ENCODE peak calls at places on chromosomes 16 and 17, in eight cellular contexts. One of them, this sample, is unnamed.

GRCh38 chr17:37138726-37139125 is 190.0 kb downstream of the AATF start:
- DNase-seq in CD8-positive, alpha-beta T cell: no peak
- DNase-seq in heart right ventricle: no peak
- DNase-seq in fibroblast of lung: no peak
- DNase-seq in glutamatergic neuron: no peak
- DNase-seq in foreskin fibroblast: no peak
- DNase-seq in fibroblast of the aortic adventitia: no peak
- DNase-seq in HL-60: no peak
- DNase-seq in this sample: no peak

GRCh38 chr16:66844342-66845079 is at the start of gene CA7:
- DNase-seq in CD8-positive, alpha-beta T cell: no peak
- DNase-seq in heart right ventricle: no peak
- DNase-seq in fibroblast of lung: no peak
- DNase-seq in glutamatergic neuron: no peak
- DNase-seq in foreskin fibroblast: peak
- DNase-seq in fibroblast of the aortic adventitia: no peak
- DNase-seq in HL-60: no peak
- DNase-seq in this sample: no peak

GRCh38 chr17:77606146-77606864 is 352.2 kb upstream of the TNRC6C start:
- DNase-seq in CD8-positive, alpha-beta T cell: no peak
- DNase-seq in heart right ventricle: no peak
- DNase-seq in fibroblast of lung: no peak
- DNase-seq in glutamatergic neuron: no peak
- DNase-seq in foreskin fibroblast: no peak
- DNase-seq in fibroblast of the aortic adventitia: no peak
- DNase-seq in HL-60: no peak
- DNase-seq in this sample: no peak

GRCh38 chr16:1781254-1781653 is 1.1 kb downstream of the SPSB3 start:
- DNase-seq in CD8-positive, alpha-beta T cell: no peak
- DNase-seq in heart right ventricle: no peak
- DNase-seq in fibroblast of lung: no peak
- DNase-seq in glutamatergic neuron: peak
- DNase-seq in foreskin fibroblast: no peak
- DNase-seq in fibroblast of the aortic adventitia: no peak
- DNase-seq in HL-60: no peak
- DNase-seq in this sample: no peak

GRCh38 chr16:81445926-81446317 is 1.3 kb downstream of the CMIP start:
- DNase-seq in CD8-positive, alpha-beta T cell: no peak
- DNase-seq in heart right ventricle: no peak
- DNase-seq in fibroblast of lung: no peak
- DNase-seq in glutamatergic neuron: peak
- DNase-seq in foreskin fibroblast: no peak
- DNase-seq in fibroblast of the aortic adventitia: no peak
- DNase-seq in HL-60: no peak
- DNase-seq in this sample: no peak

GRCh38 chr16:20175358-20175757 is 101.7 kb upstream of the GPR139 start:
- DNase-seq in CD8-positive, alpha-beta T cell: no peak
- DNase-seq in heart right ventricle: no peak
- DNase-seq in fibroblast of lung: no peak
- DNase-seq in glutamatergic neuron: no peak
- DNase-seq in foreskin fibroblast: no peak
- DNase-seq in fibroblast of the aortic adventitia: no peak
- DNase-seq in HL-60: no peak
- DNase-seq in this sample: no peak

GRCh38 chr17:34598161-34598776 is 18.9 kb downstream of the TMEM132E start:
- DNase-seq in CD8-positive, alpha-beta T cell: no peak
- DNase-seq in heart right ventricle: no peak
- DNase-seq in fibroblast of lung: no peak
- DNase-seq in glutamatergic neuron: peak
- DNase-seq in foreskin fibroblast: no peak
- DNase-seq in fibroblast of the aortic adventitia: no peak
- DNase-seq in HL-60: no peak
- DNase-seq in this sample: no peak

GRCh38 chr16:85170066-85171003 is 58.1 kb upstream of the CIBAR2 start:
- DNase-seq in CD8-positive, alpha-beta T cell: no peak
- DNase-seq in heart right ventricle: no peak
- DNase-seq in fibroblast of lung: peak
- DNase-seq in glutamatergic neuron: no peak
- DNase-seq in foreskin fibroblast: no peak
- DNase-seq in fibroblast of the aortic adventitia: no peak
- DNase-seq in HL-60: no peak
- DNase-seq in this sample: no peak

GRCh38 chr17:30905742-30906100 is 317 bp downstream of the TEFM start:
- DNase-seq in CD8-positive, alpha-beta T cell: peak
- DNase-seq in heart right ventricle: no peak
- DNase-seq in fibroblast of lung: no peak
- DNase-seq in glutamatergic neuron: no peak
- DNase-seq in foreskin fibroblast: peak
- DNase-seq in fibroblast of the aortic adventitia: no peak
- DNase-seq in HL-60: peak
- DNase-seq in this sample: no peak

GRCh38 chr17:44191941-44192496 is 5.2 kb downstream of the TMUB2 start:
- DNase-seq in CD8-positive, alpha-beta T cell: no peak
- DNase-seq in heart right ventricle: no peak
- DNase-seq in fibroblast of lung: no peak
- DNase-seq in glutamatergic neuron: no peak
- DNase-seq in foreskin fibroblast: peak
- DNase-seq in fibroblast of the aortic adventitia: no peak
- DNase-seq in HL-60: no peak
- DNase-seq in this sample: no peak

GRCh38 chr17:42553866-42554249 is 1.1 kb downstream of the HSD17B1 start:
- DNase-seq in CD8-positive, alpha-beta T cell: no peak
- DNase-seq in heart right ventricle: no peak
- DNase-seq in fibroblast of lung: no peak
- DNase-seq in glutamatergic neuron: no peak
- DNase-seq in foreskin fibroblast: peak
- DNase-seq in fibroblast of the aortic adventitia: no peak
- DNase-seq in HL-60: no peak
- DNase-seq in this sample: no peak

GRCh38 chr16:55505333-55506015 is 3.4 kb upstream of the LPCAT2 start:
- DNase-seq in CD8-positive, alpha-beta T cell: no peak
- DNase-seq in heart right ventricle: no peak
- DNase-seq in fibroblast of lung: no peak
- DNase-seq in glutamatergic neuron: no peak
- DNase-seq in foreskin fibroblast: no peak
- DNase-seq in fibroblast of the aortic adventitia: no peak
- DNase-seq in HL-60: no peak
- DNase-seq in this sample: no peak

GRCh38 chr16:4591191-4591590 is 23.5 kb downstream of the UBALD1 start:
- DNase-seq in CD8-positive, alpha-beta T cell: no peak
- DNase-seq in heart right ventricle: no peak
- DNase-seq in fibroblast of lung: no peak
- DNase-seq in glutamatergic neuron: no peak
- DNase-seq in foreskin fibroblast: no peak
- DNase-seq in fibroblast of the aortic adventitia: no peak
- DNase-seq in HL-60: no peak
- DNase-seq in this sample: no peak

GRCh38 chr17:43406676-43407645 is 8.2 kb downstream of the ARL4D start:
- DNase-seq in CD8-positive, alpha-beta T cell: no peak
- DNase-seq in heart right ventricle: no peak
- DNase-seq in fibroblast of lung: peak
- DNase-seq in glutamatergic neuron: peak
- DNase-seq in foreskin fibroblast: peak
- DNase-seq in fibroblast of the aortic adventitia: peak
- DNase-seq in HL-60: no peak
- DNase-seq in this sample: no peak

GRCh38 chr16:29862383-29862883 is 593 bp downstream of the CDIPT start:
- DNase-seq in CD8-positive, alpha-beta T cell: no peak
- DNase-seq in heart right ventricle: no peak
- DNase-seq in fibroblast of lung: no peak
- DNase-seq in glutamatergic neuron: no peak
- DNase-seq in foreskin fibroblast: peak
- DNase-seq in fibroblast of the aortic adventitia: peak
- DNase-seq in HL-60: no peak
- DNase-seq in this sample: no peak
- TF ChIP-seq CTCF in CD8-positive, alpha-beta T cell: no peak
- TF ChIP-seq CTCF in heart right ventricle: peak
- TF ChIP-seq CTCF in fibroblast of lung: peak
- TF ChIP-seq CTCF in glutamatergic neuron: no peak
- TF ChIP-seq CTCF in foreskin fibroblast: peak
- TF ChIP-seq CTCF in fibroblast of the aortic adventitia: peak
- TF ChIP-seq CTCF in HL-60: no peak
- TF ChIP-seq CTCF in this sample: no peak

GRCh38 chr16:78811247-78811646 is 711.8 kb downstream of the WWOX start:
- DNase-seq in CD8-positive, alpha-beta T cell: no peak
- DNase-seq in heart right ventricle: no peak
- DNase-seq in fibroblast of lung: no peak
- DNase-seq in glutamatergic neuron: no peak
- DNase-seq in foreskin fibroblast: no peak
- DNase-seq in fibroblast of the aortic adventitia: no peak
- DNase-seq in HL-60: no peak
- DNase-seq in this sample: no peak
- TF ChIP-seq CTCF in CD8-positive, alpha-beta T cell: no peak
- TF ChIP-seq CTCF in heart right ventricle: no peak
- TF ChIP-seq CTCF in fibroblast of lung: no peak
- TF ChIP-seq CTCF in glutamatergic neuron: no peak
- TF ChIP-seq CTCF in foreskin fibroblast: no peak
- TF ChIP-seq CTCF in fibroblast of the aortic adventitia: no peak
- TF ChIP-seq CTCF in HL-60: no peak
- TF ChIP-seq CTCF in this sample: no peak

GRCh38 chr17:81961554-81962498 is 839 bp upstream of the NOTUM start:
- DNase-seq in CD8-positive, alpha-beta T cell: no peak
- DNase-seq in heart right ventricle: no peak
- DNase-seq in fibroblast of lung: no peak
- DNase-seq in glutamatergic neuron: no peak
- DNase-seq in foreskin fibroblast: no peak
- DNase-seq in fibroblast of the aortic adventitia: no peak
- DNase-seq in HL-60: no peak
- DNase-seq in this sample: no peak

GRCh38 chr17:81962499-81963441 is 1.8 kb upstream of the NOTUM start:
- DNase-seq in CD8-positive, alpha-beta T cell: no peak
- DNase-seq in heart right ventricle: no peak
- DNase-seq in fibroblast of lung: no peak
- DNase-seq in glutamatergic neuron: no peak
- DNase-seq in foreskin fibroblast: no peak
- DNase-seq in fibroblast of the aortic adventitia: no peak
- DNase-seq in HL-60: no peak
- DNase-seq in this sample: no peak

GRCh38 chr17:81960130-81960958 is 643 bp downstream of the NOTUM start:
- DNase-seq in CD8-positive, alpha-beta T cell: no peak
- DNase-seq in heart right ventricle: no peak
- DNase-seq in fibroblast of lung: no peak
- DNase-seq in glutamatergic neuron: no peak
- DNase-seq in foreskin fibroblast: no peak
- DNase-seq in fibroblast of the aortic adventitia: no peak
- DNase-seq in HL-60: no peak
- DNase-seq in this sample: no peak

GRCh38 chr17:81959362-81960129 is 1.4 kb downstream of the NOTUM start:
- DNase-seq in CD8-positive, alpha-beta T cell: peak
- DNase-seq in heart right ventricle: peak
- DNase-seq in fibroblast of lung: peak
- DNase-seq in glutamatergic neuron: peak
- DNase-seq in foreskin fibroblast: peak
- DNase-seq in fibroblast of the aortic adventitia: peak
- DNase-seq in HL-60: peak
- DNase-seq in this sample: no peak

DNA sequence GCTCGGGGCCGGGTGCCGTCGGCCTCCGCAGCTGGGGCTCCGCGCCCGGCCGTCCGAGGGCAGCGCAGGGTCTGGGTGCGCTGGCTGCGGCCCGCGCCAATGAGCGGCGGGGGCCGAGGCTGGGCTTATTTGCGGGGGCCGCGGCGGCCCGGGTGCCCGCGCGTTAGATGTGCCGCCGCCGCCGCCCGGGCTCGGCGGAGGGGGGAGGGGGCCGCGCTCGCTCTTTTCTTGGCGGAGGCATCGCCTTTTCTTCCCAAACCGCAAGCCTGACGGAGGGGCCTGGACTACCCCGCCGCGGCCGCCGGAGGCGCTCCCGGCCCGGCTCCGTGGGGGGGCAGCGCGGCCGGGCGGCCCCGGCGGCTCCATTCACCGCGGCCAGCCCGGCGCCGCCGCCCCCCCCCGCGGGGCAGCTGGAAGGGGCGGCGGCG is at the start of gene NOTUM:
- DNase-seq in CD8-positive, alpha-beta T cell: no peak
- DNase-seq in heart right ventricle: no peak
- DNase-seq in fibroblast of lung: peak
- DNase-seq in glutamatergic neuron: peak
- DNase-seq in foreskin fibroblast: peak
- DNase-seq in fibroblast of the aortic adventitia: peak
- DNase-seq in HL-60: no peak
- DNase-seq in this sample: no peak
- TF ChIP-seq CTCF in CD8-positive, alpha-beta T cell: no peak
- TF ChIP-seq CTCF in heart right ventricle: no peak
- TF ChIP-seq CTCF in fibroblast of lung: peak
- TF ChIP-seq CTCF in glutamatergic neuron: no peak
- TF ChIP-seq CTCF in foreskin fibroblast: no peak
- TF ChIP-seq CTCF in fibroblast of the aortic adventitia: peak
- TF ChIP-seq CTCF in HL-60: no peak
- TF ChIP-seq CTCF in this sample: no peak

DNA sequence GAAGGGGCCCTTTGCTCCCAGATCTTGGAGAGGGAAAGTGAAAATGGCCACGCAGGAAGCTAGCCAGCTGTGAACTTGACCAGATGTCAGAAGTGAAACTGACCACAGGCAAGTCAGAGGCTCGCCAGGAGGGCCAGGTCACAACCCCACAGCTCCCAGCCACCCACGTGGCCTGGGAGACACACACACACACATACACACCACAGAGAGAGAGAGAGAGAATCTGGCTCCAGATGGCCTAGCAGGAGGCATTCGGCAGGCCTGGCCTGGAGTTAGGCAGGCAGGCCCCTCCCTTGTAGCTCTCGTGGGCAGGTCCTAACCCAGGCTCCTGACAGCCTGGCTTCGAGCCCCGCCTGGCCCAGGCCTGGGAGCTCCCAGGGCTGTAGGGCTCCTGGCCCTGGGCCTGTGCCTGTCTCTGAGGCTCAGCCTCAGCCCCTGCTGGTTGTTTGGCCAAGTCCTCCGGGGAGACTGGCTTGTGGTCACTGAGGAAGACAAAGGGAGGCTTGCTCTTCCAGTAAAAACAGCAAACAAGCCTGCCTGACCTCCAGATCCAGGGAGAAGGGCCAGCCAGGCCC is 20.2 kb downstream of the NGFR start:
- DNase-seq in CD8-positive, alpha-beta T cell: no peak
- DNase-seq in heart right ventricle: peak
- DNase-seq in fibroblast of lung: peak
- DNase-seq in glutamatergic neuron: peak
- DNase-seq in foreskin fibroblast: peak
- DNase-seq in fibroblast of the aortic adventitia: peak
- DNase-seq in HL-60: peak
- DNase-seq in this sample: no peak
- TF ChIP-seq CTCF in CD8-positive, alpha-beta T cell: no peak
- TF ChIP-seq CTCF in heart right ventricle: peak
- TF ChIP-seq CTCF in fibroblast of lung: peak
- TF ChIP-seq CTCF in glutamatergic neuron: peak
- TF ChIP-seq CTCF in foreskin fibroblast: peak
- TF ChIP-seq CTCF in fibroblast of the aortic adventitia: peak
- TF ChIP-seq CTCF in HL-60: no peak
- TF ChIP-seq CTCF in this sample: no peak